ENCODE peak calls at places on chromosomes 5 and 9, in four cellular contexts. E is mesendoderm, L is IMR-90, Z is H9. N is an unnamed sample.

GRCh38 chr5:172403191-172403794 is 51.0 kb downstream of the SH3PXD2B start:
- DNase-seq in E (no peak), Z (no peak), L (peak), N (peak)

GRCh38 chr5:76978869-76979268 is 26.0 kb downstream of the CRHBP start:
- DNase-seq in Z (no peak), E (no peak), L (no peak), N (no peak)

GRCh38 chr9:87269777-87270176 is 227.9 kb upstream of the DAPK1 start:
- DNase-seq in E (no peak), Z (no peak), L (no peak), N (no peak)

GRCh38 chr9:101375546-101375945 is 9.3 kb downstream of the BAAT start:
- DNase-seq in L (no peak), E (no peak), Z (peak), N (no peak)

GRCh38 chr9:19809422-19810269 is 20.8 kb upstream of the SLC24A2 start:
- DNase-seq in L (no peak), Z (no peak), E (no peak), N (no peak)

GRCh38 chr5:43171926-43172325 is 20.1 kb upstream of the NIM1K start:
- DNase-seq in Z (no peak), L (peak), E (no peak), N (no peak)

GRCh38 chr9:127180457-127181314 is 58.3 kb upstream of the ANGPTL2 start:
- DNase-seq in L (no peak), E (no peak), Z (peak), N (no peak)

GRCh38 chr9:134323741-134324358 is 2.4 kb upstream of the RXRA start:
- DNase-seq in L (no peak), E (peak), Z (no peak), N (no peak)

GRCh38 chr9:133664651-133665050 is 28.5 kb downstream of the DBH start:
- DNase-seq in E (no peak), Z (no peak), L (no peak), N (no peak)

GRCh38 chr5:93385665-93386064 is 195.4 kb downstream of the NR2F1-AS1 start:
- DNase-seq in E (no peak), L (peak), Z (no peak), N (no peak)

GRCh38 chr9:108186996-108187395 is 668.8 kb downstream of the ACTL7B start:
- DNase-seq in Z (no peak), E (no peak), L (peak), N (no peak)

GRCh38 chr9:115775669-115776068 is 377.9 kb upstream of the PAPPA start:
- DNase-seq in E (no peak), Z (no peak), L (peak), N (no peak)

GRCh38 chr5:128395073-128395472 is 143.0 kb downstream of the FBN2 start:
- DNase-seq in L (no peak), E (no peak), Z (no peak), N (no peak)

GRCh38 chr9:136348691-136349090 is 14.9 kb downstream of the DNLZ start:
- DNase-seq in L (no peak), Z (no peak), E (no peak), N (no peak)

GRCh38 chr5:1393571-1394501 is 48.9 kb upstream of the CLPTM1L start:
- DNase-seq in E (no peak), L (no peak), Z (no peak), N (no peak)

GRCh38 chr9:69519470-69520240 is 152.5 kb downstream of the APBA1 start:
- DNase-seq in L (no peak), Z (no peak), E (no peak), N (no peak)

GRCh38 chr9:71326360-71326759 is 204.9 kb upstream of the TRPM3 start:
- DNase-seq in Z (no peak), E (no peak), L (no peak), N (no peak)

GRCh38 chr9:71333311-71333710 is 211.9 kb upstream of the TRPM3 start:
- DNase-seq in Z (no peak), E (peak), L (no peak), N (no peak)

DNA sequence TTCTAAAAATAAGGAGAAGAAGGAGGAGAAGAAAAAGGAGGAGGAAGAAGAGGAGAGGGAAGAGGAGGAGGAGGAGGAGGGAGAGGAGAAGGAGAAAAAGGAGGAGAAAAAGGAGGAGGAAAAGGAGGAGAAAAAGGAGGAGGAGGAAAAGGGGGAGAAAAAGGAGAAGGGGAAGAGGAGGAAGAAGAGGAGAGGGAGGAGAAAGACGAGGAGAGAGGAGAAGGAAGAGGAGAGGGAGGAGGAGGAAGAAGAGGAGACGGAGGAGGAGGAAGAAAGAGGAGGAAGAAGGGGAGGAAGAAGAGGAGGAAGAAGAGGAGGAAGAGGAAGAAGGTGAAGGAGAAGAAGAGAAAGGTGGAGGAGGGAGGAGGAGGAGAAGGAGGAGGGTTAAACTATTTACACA is 210.2 kb upstream of the TRPM3 start:
- DNase-seq in E (no peak), L (no peak), Z (no peak), N (no peak)
- H4K5ac ChIP-seq in E (no peak), L (no peak), Z (no peak), N (no peak)

GRCh38 chr5:176789873-176790615 is 20.3 kb upstream of the UNC5A start:
- DNase-seq in L (no peak), E (no peak), Z (no peak), N (no peak)

GRCh38 chr5:176788931-176789872 is 21.2 kb upstream of the UNC5A start:
- DNase-seq in L (no peak), E (peak), Z (no peak), N (no peak)

GRCh38 chr5:176785184-176786145 is 24.9 kb upstream of the UNC5A start:
- DNase-seq in L (no peak), Z (no peak), E (no peak), N (no peak)

GRCh38 chr5:176788091-176788490 is 22.3 kb upstream of the UNC5A start:
- DNase-seq in Z (no peak), L (no peak), E (peak), N (no peak)

DNA sequence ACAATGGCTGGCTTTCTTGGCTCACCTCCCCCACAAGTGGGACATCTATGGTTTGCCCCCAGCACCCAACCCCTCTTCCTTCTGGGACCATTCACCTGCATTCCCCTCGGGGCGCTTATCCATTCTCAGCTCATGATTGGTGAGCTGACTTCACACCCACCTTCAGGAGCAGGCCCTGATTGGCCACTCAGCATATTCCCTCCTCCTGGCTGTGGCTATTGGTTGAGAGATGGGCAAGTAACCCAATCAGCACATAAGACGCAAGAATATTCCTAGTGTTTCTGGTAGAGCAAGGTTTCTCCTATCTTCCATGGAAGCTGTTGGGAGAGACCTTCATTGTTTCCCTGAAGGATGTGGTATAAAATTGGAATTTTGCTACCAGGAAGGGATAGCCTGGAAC is 22.7 kb upstream of the UNC5A start:
- DNase-seq in L (no peak), E (peak), Z (no peak), N (no peak)
- H4K5ac ChIP-seq in L (no peak), E (no peak), Z (no peak), N (no peak)

DNA sequence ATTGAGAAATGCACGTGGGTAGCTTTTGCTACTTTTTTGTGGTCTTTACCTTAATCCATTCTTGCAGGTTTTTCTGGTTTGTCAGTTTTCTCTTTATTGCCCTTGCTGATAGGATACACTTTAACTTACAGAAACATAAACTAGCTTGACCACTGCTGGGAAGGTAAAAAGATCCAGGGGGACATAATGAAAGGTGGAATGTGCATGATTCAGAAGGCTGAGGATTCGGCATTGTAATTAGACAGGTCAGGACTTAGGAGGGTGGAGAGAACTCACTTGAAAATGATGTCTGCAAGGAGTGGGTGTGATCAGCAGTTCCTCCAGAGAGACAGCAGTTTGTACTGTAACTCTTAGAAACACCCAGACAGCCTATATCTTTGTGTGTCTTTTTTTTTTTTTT is 19.8 kb upstream of the TXNDC8 start:
- DNase-seq in E (no peak), L (no peak), Z (no peak), N (no peak)
- H4K5ac ChIP-seq in E (no peak), L (no peak), Z (no peak), N (no peak)

GRCh38 chr5:121384359-121384758 is 467.3 kb upstream of the FTMT start:
- DNase-seq in Z (peak), L (no peak), E (peak), N (no peak)
- H4K5ac ChIP-seq in Z (no peak), L (no peak), E (no peak), N (no peak)

DNA sequence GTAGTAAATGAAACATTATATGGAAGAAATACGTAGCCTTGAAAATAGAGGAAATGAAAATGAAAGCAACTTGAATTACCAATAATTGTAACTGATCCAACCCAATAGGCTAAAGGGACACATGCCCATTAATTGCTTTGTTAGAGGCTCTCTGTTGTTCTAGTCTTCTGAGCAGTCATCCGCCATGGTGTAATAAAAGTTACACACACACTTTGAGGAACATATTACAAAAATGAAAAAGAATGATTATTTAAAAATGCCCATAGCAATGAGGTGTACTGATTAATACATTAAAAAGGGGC is 119.2 kb upstream of the CD180 start:
- DNase-seq in L (no peak), Z (no peak), E (no peak), N (no peak)
- H4K5ac ChIP-seq in L (peak), Z (no peak), E (no peak), N (no peak)

GRCh38 chr9:131961496-131961880 is 118.2 kb downstream of the MED27 start:
- DNase-seq in L (no peak), Z (no peak), E (no peak), N (no peak)

GRCh38 chr9:131965101-131965500 is 114.6 kb downstream of the MED27 start:
- DNase-seq in L (no peak), E (no peak), Z (no peak), N (no peak)

GRCh38 chr9:131965841-131966240 is 113.8 kb downstream of the MED27 start:
- DNase-seq in L (no peak), Z (peak), E (no peak), N (no peak)

GRCh38 chr9:131960805-131961495 is 118.7 kb downstream of the MED27 start:
- DNase-seq in Z (no peak), L (no peak), E (no peak), N (no peak)

GRCh38 chr9:131963087-131963715 is 116.5 kb downstream of the MED27 start:
- DNase-seq in Z (no peak), E (no peak), L (no peak), N (no peak)
- H4K5ac ChIP-seq in Z (no peak), E (no peak), L (no peak), N (no peak)

N was measured in H1.